ENCODE peak calls at places on chromosomes 16 and 17, in six cellular contexts. O, L, D, W, N and U are unnamed samples.

GRCh38 chr16:82585675-82586074 is 41.1 kb upstream of the CDH13 start:
- DNase-seq in D (no peak), O (no peak), W (no peak), N (no peak), L (no peak), U (no peak)

GRCh38 chr17:5283531-5284315 is 1.6 kb downstream of the RABEP1 start:
- DNase-seq in D (no peak), O (no peak), L (no peak), N (no peak), W (no peak), U (no peak)

GRCh38 chr16:49473131-49473530 is 99.5 kb downstream of the C16orf78 start:
- DNase-seq in L (no peak), W (no peak), O (no peak), N (no peak), D (no peak), U (no peak)

GRCh38 chr17:1454541-1454940 is 1.5 kb downstream of the CRK start:
- DNase-seq in O (no peak), W (no peak), D (no peak), N (no peak), L (no peak), U (no peak)

GRCh38 chr16:81711609-81712329 is 67.3 kb upstream of the PLCG2 start:
- DNase-seq in W (peak; percentile 49), L (no peak), N (no peak), D (peak; percentile 57), O (peak; percentile 58), U (no peak)

GRCh38 chr16:17445421-17445820 is 25.3 kb downstream of the XYLT1 start:
- DNase-seq in N (no peak), D (no peak), O (no peak), L (no peak), W (no peak), U (no peak)

GRCh38 chr16:56343661-56344517 is 81.5 kb downstream of the AMFR start:
- DNase-seq in L (no peak), W (no peak), N (no peak), O (no peak), D (peak; percentile 27), U (no peak)

GRCh38 chr16:477287-477686 is 50.2 kb upstream of the CAPN15 start:
- DNase-seq in O (no peak), N (no peak), D (no peak), W (no peak), L (no peak), U (no peak)

GRCh38 chr17:21010705-21011596 is 31.9 kb downstream of the USP22 start:
- DNase-seq in W (no peak), O (no peak), D (no peak), N (no peak), L (no peak), U (no peak)

GRCh38 chr17:17491546-17491988 is 4.6 kb downstream of the RASD1 start:
- DNase-seq in D (no peak), L (no peak), N (no peak), W (no peak), O (no peak), U (no peak)

GRCh38 chr17:6435968-6436367 is 1.0 kb upstream of the AIPL1 start:
- DNase-seq in N (no peak), L (peak; percentile 34), W (peak; percentile 79), O (peak; percentile 92), D (peak; percentile 68), U (no peak)

GRCh38 chr16:83400234-83400633 is 407.5 kb upstream of the HSBP1 start:
- DNase-seq in D (no peak), W (peak; percentile 66), O (peak; percentile 76), N (peak; percentile 5), L (no peak), U (no peak)

GRCh38 chr17:20281860-20282259 is 185.5 kb downstream of the LGALS9B start:
- DNase-seq in D (no peak), N (no peak), O (no peak), W (no peak), L (no peak), U (no peak)

GRCh38 chr16:27315333-27316037 is 1.7 kb downstream of the IL4R start:
- DNase-seq in O (peak; percentile 38), N (no peak), W (peak; percentile 19), D (no peak), L (peak; percentile 81), U (no peak)

GRCh38 chr17:75487351-75488070 is 27.8 kb downstream of the CASKIN2 start:
- DNase-seq in D (peak; percentile 52), N (no peak), O (no peak), W (no peak), L (no peak), U (no peak)

GRCh38 chr16:70646260-70647241 is at the start of gene IL34:
- DNase-seq in O (no peak), D (no peak), L (no peak), W (no peak), N (no peak), U (no peak)

DNA sequence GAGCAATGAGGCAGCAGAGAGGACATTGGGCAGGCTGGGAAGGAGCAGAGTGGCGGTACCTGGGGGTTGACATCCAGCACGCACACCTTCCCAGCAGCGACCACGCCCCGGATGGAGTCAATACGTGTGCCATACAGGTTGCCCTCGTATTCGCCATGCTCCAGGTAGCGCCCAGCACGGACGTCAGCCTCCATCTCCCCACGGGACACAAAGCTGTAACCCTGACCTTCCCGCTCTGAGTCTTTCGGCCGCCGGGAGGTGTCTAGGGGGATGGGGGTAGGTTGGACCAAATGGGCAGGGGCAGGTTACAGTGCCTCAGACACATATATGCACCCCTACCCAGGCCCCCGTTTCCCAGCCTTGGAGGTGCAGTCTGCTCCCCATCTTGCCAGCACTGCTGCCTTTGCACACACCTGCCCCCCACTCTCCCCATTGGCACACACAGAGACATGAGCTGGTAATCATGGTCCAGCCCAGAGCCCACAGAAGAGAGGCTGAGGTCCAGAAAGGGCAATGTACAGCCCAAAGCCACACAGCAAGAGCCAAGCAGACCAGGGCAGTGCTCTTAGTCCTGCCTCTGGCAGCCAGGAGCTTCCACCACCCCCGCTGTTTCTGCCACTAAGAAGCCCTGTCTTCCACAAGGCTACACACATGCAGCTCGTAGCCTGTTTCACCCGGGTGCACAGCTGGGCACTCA is 27.5 kb downstream of the MPP2 start:
- DNase-seq in W (no peak), N (no peak), D (no peak), O (no peak), L (no peak), U (no peak)
- TF ChIP-seq CREB1 in W (no peak), N (no peak), D (no peak), O (no peak), L (no peak), U (no peak)

DNA sequence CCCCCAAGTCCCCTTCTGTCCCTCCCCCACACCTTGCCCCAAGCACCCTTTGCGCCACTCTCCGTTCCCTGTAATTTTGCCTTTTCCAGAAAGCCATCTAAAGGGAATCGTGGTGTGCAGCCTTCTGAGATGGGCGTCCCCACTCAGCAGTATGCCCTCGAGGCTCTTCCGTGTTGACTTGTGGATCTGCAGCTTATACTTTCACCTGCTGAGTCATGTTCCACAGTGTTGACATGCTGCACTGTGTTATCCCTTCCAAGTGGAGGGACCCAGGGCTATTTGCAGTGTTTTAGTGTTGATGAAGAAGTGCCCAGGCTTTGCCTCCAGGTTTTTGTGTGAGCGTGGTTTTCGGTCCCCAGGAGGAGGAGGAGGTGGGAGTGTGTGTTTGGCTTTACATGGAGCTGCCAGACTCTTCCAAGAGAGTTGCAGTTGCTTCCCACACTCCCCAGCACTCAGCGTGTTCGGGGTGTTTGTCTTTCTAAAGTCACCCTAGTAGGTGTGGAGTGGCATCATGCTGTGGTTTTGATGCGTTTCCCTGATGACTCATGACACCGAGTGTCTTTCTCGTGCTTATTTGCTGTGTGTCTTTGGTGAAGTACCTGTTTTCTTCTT is 32.1 kb upstream of the JPT2 start:
- DNase-seq in L (peak; percentile 15), D (peak; percentile 60), N (no peak), O (no peak), W (no peak), U (no peak)
- TF ChIP-seq CREB1 in L (no peak), D (no peak), N (no peak), O (no peak), W (no peak), U (no peak)

GRCh38 chr17:58156839-58157803 is 8.9 kb downstream of the OR4D1 start:
- DNase-seq in W (peak; percentile 73), L (no peak), N (no peak), D (peak; percentile 18), O (peak; percentile 87), U (no peak)
- TF ChIP-seq CREB1 in W (no peak), L (no peak), N (peak; percentile 87), D (no peak), O (peak; percentile 82), U (no peak)

GRCh38 chr17:55089955-55090573 is 121.5 kb downstream of the STXBP4 start:
- DNase-seq in D (peak; percentile 32), L (peak; percentile 18), O (peak; percentile 30), N (no peak), W (no peak), U (peak; percentile 79)
- TF ChIP-seq CREB1 in D (no peak), L (no peak), O (no peak), N (no peak), W (no peak), U (peak; percentile 43)

GRCh38 chr17:81514735-81515529 is 2.3 kb upstream of the ACTG1 start:
- DNase-seq in D (peak; percentile 27), N (no peak), L (peak; percentile 73), O (peak; percentile 84), W (peak; percentile 74), U (no peak)
- TF ChIP-seq CREB1 in D (no peak), N (peak; percentile 9), L (peak; percentile 4), O (no peak), W (no peak), U (no peak)

GRCh38 chr17:78961571-78961970 is 18.2 kb downstream of the LGALS3BP start:
- DNase-seq in N (no peak), W (no peak), D (no peak), L (no peak), O (no peak), U (no peak)

GRCh38 chr17:78959803-78960202 is 19.9 kb downstream of the LGALS3BP start:
- DNase-seq in D (no peak), W (no peak), O (no peak), N (no peak), L (no peak), U (no peak)

GRCh38 chr17:78962345-78962983 is 17.3 kb downstream of the LGALS3BP start:
- DNase-seq in L (peak; percentile 96), N (no peak), O (no peak), D (no peak), W (no peak), U (no peak)

GRCh38 chr17:78958556-78959191 is 21.0 kb downstream of the LGALS3BP start:
- DNase-seq in O (no peak), D (peak; percentile 41), L (no peak), W (no peak), N (no peak), U (no peak)

GRCh38 chr17:78960945-78961344 is 18.8 kb downstream of the LGALS3BP start:
- DNase-seq in D (no peak), N (no peak), W (no peak), L (peak; percentile 46), O (no peak), U (no peak)
- TF ChIP-seq CREB1 in D (no peak), N (no peak), W (no peak), L (no peak), O (no peak), U (no peak)

GRCh38 chr16:20898938-20899502 is 1.1 kb downstream of the DCUN1D3 start:
- DNase-seq in N (no peak), O (no peak), W (no peak), D (no peak), L (peak; percentile 56), U (no peak)
- TF ChIP-seq CREB1 in N (no peak), O (no peak), W (no peak), D (no peak), L (no peak), U (no peak)